ENCODE peak calls at places on chromosomes 5 and 9, in eight cellular contexts. One of them, this sample, is unnamed.

GRCh38 chr9:21833090-21833801 is 30.8 kb downstream of the MTAP start:
- DNase-seq in sigmoid colon: no peak
- DNase-seq in HepG2: no peak
- DNase-seq in transverse colon: no peak
- DNase-seq in endothelial cell of umbilical vein: no peak
- DNase-seq in HCT116: no peak
- DNase-seq in GM12891: no peak
- DNase-seq in spleen: peak; percentile 84
- DNase-seq in this sample: no peak

GRCh38 chr9:4228606-4229005 is 71.3 kb downstream of the GLIS3 start:
- DNase-seq in sigmoid colon: no peak
- DNase-seq in HepG2: no peak
- DNase-seq in transverse colon: no peak
- DNase-seq in endothelial cell of umbilical vein: peak; percentile 25
- DNase-seq in HCT116: no peak
- DNase-seq in GM12891: no peak
- DNase-seq in spleen: no peak
- DNase-seq in this sample: no peak

GRCh38 chr5:12323637-12324229 is 419.5 kb upstream of the CTNND2 start:
- DNase-seq in sigmoid colon: no peak
- DNase-seq in HepG2: no peak
- DNase-seq in transverse colon: no peak
- DNase-seq in endothelial cell of umbilical vein: no peak
- DNase-seq in HCT116: no peak
- DNase-seq in GM12891: no peak
- DNase-seq in spleen: no peak
- DNase-seq in this sample: no peak

GRCh38 chr9:127905788-127906191 is 6.4 kb upstream of the ST6GALNAC6 start:
- DNase-seq in sigmoid colon: no peak
- DNase-seq in HepG2: no peak
- DNase-seq in transverse colon: peak; percentile 63
- DNase-seq in endothelial cell of umbilical vein: no peak
- DNase-seq in HCT116: no peak
- DNase-seq in GM12891: no peak
- DNase-seq in spleen: peak; percentile 90
- DNase-seq in this sample: no peak

GRCh38 chr5:10724799-10725507 is 36.1 kb downstream of the DAP start:
- DNase-seq in sigmoid colon: peak; percentile 76
- DNase-seq in HepG2: peak; percentile 76
- DNase-seq in transverse colon: peak; percentile 26
- DNase-seq in endothelial cell of umbilical vein: peak; percentile 97
- DNase-seq in HCT116: peak; percentile 75
- DNase-seq in GM12891: no peak
- DNase-seq in spleen: no peak
- DNase-seq in this sample: no peak

GRCh38 chr9:20701058-20701457 is 17.0 kb downstream of the FOCAD start:
- DNase-seq in sigmoid colon: no peak
- DNase-seq in HepG2: no peak
- DNase-seq in transverse colon: no peak
- DNase-seq in endothelial cell of umbilical vein: peak; percentile 94
- DNase-seq in HCT116: no peak
- DNase-seq in GM12891: no peak
- DNase-seq in spleen: no peak
- DNase-seq in this sample: no peak

GRCh38 chr5:90932052-90932699 is 373.6 kb downstream of the ADGRV1 start:
- DNase-seq in sigmoid colon: peak; percentile 75
- DNase-seq in HepG2: peak; percentile 48
- DNase-seq in transverse colon: peak; percentile 47
- DNase-seq in endothelial cell of umbilical vein: peak; percentile 93
- DNase-seq in HCT116: peak; percentile 44
- DNase-seq in GM12891: peak; percentile 21
- DNase-seq in spleen: no peak
- DNase-seq in this sample: no peak

GRCh38 chr5:174533771-174534221 is 190.6 kb upstream of the MSX2 start:
- DNase-seq in sigmoid colon: no peak
- DNase-seq in HepG2: no peak
- DNase-seq in transverse colon: no peak
- DNase-seq in endothelial cell of umbilical vein: no peak
- DNase-seq in HCT116: peak; percentile 70
- DNase-seq in GM12891: no peak
- DNase-seq in spleen: no peak
- DNase-seq in this sample: no peak

GRCh38 chr5:89301572-89302025 is 418.6 kb upstream of the MEF2C start:
- DNase-seq in sigmoid colon: no peak
- DNase-seq in HepG2: no peak
- DNase-seq in transverse colon: peak; percentile 9
- DNase-seq in endothelial cell of umbilical vein: no peak
- DNase-seq in HCT116: no peak
- DNase-seq in GM12891: no peak
- DNase-seq in spleen: no peak
- DNase-seq in this sample: no peak

GRCh38 chr5:89300426-89300970 is 417.5 kb upstream of the MEF2C start:
- DNase-seq in sigmoid colon: no peak
- DNase-seq in HepG2: no peak
- DNase-seq in transverse colon: no peak
- DNase-seq in endothelial cell of umbilical vein: no peak
- DNase-seq in HCT116: no peak
- DNase-seq in GM12891: no peak
- DNase-seq in spleen: no peak
- DNase-seq in this sample: no peak

GRCh38 chr5:89302102-89302891 is 419.3 kb upstream of the MEF2C start:
- DNase-seq in sigmoid colon: no peak
- DNase-seq in HepG2: no peak
- DNase-seq in transverse colon: no peak
- DNase-seq in endothelial cell of umbilical vein: no peak
- DNase-seq in HCT116: no peak
- DNase-seq in GM12891: no peak
- DNase-seq in spleen: no peak
- DNase-seq in this sample: no peak

GRCh38 chr5:89299998-89300397 is 417.0 kb upstream of the MEF2C start:
- DNase-seq in sigmoid colon: no peak
- DNase-seq in HepG2: no peak
- DNase-seq in transverse colon: no peak
- DNase-seq in endothelial cell of umbilical vein: no peak
- DNase-seq in HCT116: no peak
- DNase-seq in GM12891: no peak
- DNase-seq in spleen: no peak
- DNase-seq in this sample: no peak

DNA sequence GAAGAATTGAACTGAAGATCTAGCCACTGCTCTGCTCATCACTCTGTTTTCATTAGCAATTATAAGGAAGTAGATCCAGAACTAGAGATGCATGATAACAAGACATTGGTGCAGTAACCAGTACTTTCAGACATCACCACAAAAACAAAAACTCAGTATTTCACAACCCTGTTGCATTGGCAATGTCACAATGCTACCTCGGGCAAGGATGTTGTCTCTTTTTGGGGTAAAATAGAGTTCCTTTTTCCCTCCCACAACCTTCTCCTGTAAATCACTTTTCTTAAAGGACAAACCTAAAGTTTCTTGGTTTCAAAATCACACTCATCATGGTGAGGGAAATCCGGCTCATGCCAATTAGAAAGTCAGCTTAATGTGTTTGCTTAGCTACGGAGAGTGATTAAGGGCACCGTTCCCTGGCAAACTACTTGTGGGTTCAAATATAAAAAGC is 420.1 kb upstream of the MEF2C start:
- DNase-seq in sigmoid colon: no peak
- DNase-seq in HepG2: no peak
- DNase-seq in transverse colon: no peak
- DNase-seq in endothelial cell of umbilical vein: no peak
- DNase-seq in HCT116: no peak
- DNase-seq in GM12891: no peak
- DNase-seq in spleen: no peak
- DNase-seq in this sample: no peak
- TF ChIP-seq POLR2AphosphoS5 in sigmoid colon: no peak
- TF ChIP-seq POLR2AphosphoS5 in HepG2: no peak
- TF ChIP-seq POLR2AphosphoS5 in transverse colon: no peak
- TF ChIP-seq POLR2AphosphoS5 in endothelial cell of umbilical vein: no peak
- TF ChIP-seq POLR2AphosphoS5 in HCT116: no peak
- TF ChIP-seq POLR2AphosphoS5 in GM12891: no peak
- TF ChIP-seq POLR2AphosphoS5 in spleen: no peak
- TF ChIP-seq POLR2AphosphoS5 in this sample: no peak

GRCh38 chr9:133238851-133239532 is 29.9 kb upstream of the OBP2B start:
- DNase-seq in sigmoid colon: no peak
- DNase-seq in HepG2: peak; percentile 56
- DNase-seq in transverse colon: peak; percentile 87
- DNase-seq in endothelial cell of umbilical vein: peak; percentile 51
- DNase-seq in HCT116: peak; percentile 88
- DNase-seq in GM12891: peak; percentile 76
- DNase-seq in spleen: peak; percentile 86
- DNase-seq in this sample: no peak

GRCh38 chr9:133239533-133240090 is 30.6 kb upstream of the OBP2B start:
- DNase-seq in sigmoid colon: no peak
- DNase-seq in HepG2: no peak
- DNase-seq in transverse colon: peak; percentile 34
- DNase-seq in endothelial cell of umbilical vein: no peak
- DNase-seq in HCT116: no peak
- DNase-seq in GM12891: no peak
- DNase-seq in spleen: no peak
- DNase-seq in this sample: no peak

GRCh38 chr9:133237271-133237731 is 28.3 kb upstream of the OBP2B start:
- DNase-seq in sigmoid colon: peak; percentile 52
- DNase-seq in HepG2: no peak
- DNase-seq in transverse colon: no peak
- DNase-seq in endothelial cell of umbilical vein: peak; percentile 57
- DNase-seq in HCT116: no peak
- DNase-seq in GM12891: no peak
- DNase-seq in spleen: peak; percentile 51
- DNase-seq in this sample: peak; percentile 50

GRCh38 chr9:133236291-133237071 is 27.4 kb upstream of the OBP2B start:
- DNase-seq in sigmoid colon: peak; percentile 69
- DNase-seq in HepG2: no peak
- DNase-seq in transverse colon: no peak
- DNase-seq in endothelial cell of umbilical vein: no peak
- DNase-seq in HCT116: no peak
- DNase-seq in GM12891: no peak
- DNase-seq in spleen: peak; percentile 73
- DNase-seq in this sample: peak; percentile 48

DNA sequence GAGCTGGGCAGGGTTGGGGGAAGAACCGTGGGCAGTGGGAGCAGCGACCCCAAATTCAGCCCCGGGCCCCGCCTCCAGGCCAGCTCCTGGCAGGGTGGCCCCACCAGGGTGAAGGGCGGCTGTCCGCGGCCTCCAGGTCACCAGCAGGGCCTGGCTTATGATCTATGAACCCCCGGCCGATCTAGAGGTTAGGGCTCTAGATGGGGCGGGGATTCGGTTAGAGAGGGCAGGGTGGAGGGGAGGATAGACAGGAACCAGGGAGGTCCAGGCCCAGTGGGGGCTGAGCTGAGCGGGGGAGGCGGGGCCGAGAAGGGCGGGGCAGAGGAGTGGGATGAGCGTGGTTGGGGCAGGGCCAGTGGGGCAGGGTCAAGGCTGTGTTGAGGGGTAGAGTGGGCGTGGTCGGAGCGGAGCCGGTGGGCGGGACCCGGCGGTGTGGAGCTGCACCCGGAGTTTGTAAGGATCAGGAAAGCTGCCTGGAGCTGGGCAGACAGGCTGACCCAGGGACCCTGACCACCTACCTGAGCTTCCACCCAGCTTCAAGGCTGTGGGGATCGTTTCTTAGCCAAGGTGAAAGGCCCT is 29.3 kb upstream of the OBP2B start:
- DNase-seq in sigmoid colon: peak; percentile 89
- DNase-seq in HepG2: peak; percentile 72
- DNase-seq in transverse colon: peak; percentile 94
- DNase-seq in endothelial cell of umbilical vein: peak; percentile 47
- DNase-seq in HCT116: peak; percentile 67
- DNase-seq in GM12891: peak; percentile 50
- DNase-seq in spleen: peak; percentile 83
- DNase-seq in this sample: peak; percentile 71
- TF ChIP-seq POLR2A in sigmoid colon: no peak
- TF ChIP-seq POLR2A in HepG2: no peak
- TF ChIP-seq POLR2A in transverse colon: no peak
- TF ChIP-seq POLR2A in endothelial cell of umbilical vein: no peak
- TF ChIP-seq POLR2A in HCT116: no peak
- TF ChIP-seq POLR2A in GM12891: no peak
- TF ChIP-seq POLR2A in spleen: no peak
- TF ChIP-seq POLR2A in this sample: no peak

GRCh38 chr5:143205386-143205785 is 198.1 kb downstream of the NR3C1 start:
- DNase-seq in sigmoid colon: no peak
- DNase-seq in HepG2: no peak
- DNase-seq in transverse colon: no peak
- DNase-seq in endothelial cell of umbilical vein: peak; percentile 81
- DNase-seq in HCT116: no peak
- DNase-seq in GM12891: no peak
- DNase-seq in spleen: no peak
- DNase-seq in this sample: no peak

GRCh38 chr5:143207058-143207457 is 196.4 kb downstream of the NR3C1 start:
- DNase-seq in sigmoid colon: no peak
- DNase-seq in HepG2: no peak
- DNase-seq in transverse colon: no peak
- DNase-seq in endothelial cell of umbilical vein: no peak
- DNase-seq in HCT116: no peak
- DNase-seq in GM12891: no peak
- DNase-seq in spleen: no peak
- DNase-seq in this sample: no peak

GRCh38 chr5:143205879-143206193 is 197.7 kb downstream of the NR3C1 start:
- DNase-seq in sigmoid colon: no peak
- DNase-seq in HepG2: no peak
- DNase-seq in transverse colon: no peak
- DNase-seq in endothelial cell of umbilical vein: no peak
- DNase-seq in HCT116: no peak
- DNase-seq in GM12891: no peak
- DNase-seq in spleen: no peak
- DNase-seq in this sample: no peak

GRCh38 chr5:143206194-143207053 is 197.1 kb downstream of the NR3C1 start:
- DNase-seq in sigmoid colon: no peak
- DNase-seq in HepG2: no peak
- DNase-seq in transverse colon: no peak
- DNase-seq in endothelial cell of umbilical vein: no peak
- DNase-seq in HCT116: no peak
- DNase-seq in GM12891: no peak
- DNase-seq in spleen: no peak
- DNase-seq in this sample: no peak

DNA sequence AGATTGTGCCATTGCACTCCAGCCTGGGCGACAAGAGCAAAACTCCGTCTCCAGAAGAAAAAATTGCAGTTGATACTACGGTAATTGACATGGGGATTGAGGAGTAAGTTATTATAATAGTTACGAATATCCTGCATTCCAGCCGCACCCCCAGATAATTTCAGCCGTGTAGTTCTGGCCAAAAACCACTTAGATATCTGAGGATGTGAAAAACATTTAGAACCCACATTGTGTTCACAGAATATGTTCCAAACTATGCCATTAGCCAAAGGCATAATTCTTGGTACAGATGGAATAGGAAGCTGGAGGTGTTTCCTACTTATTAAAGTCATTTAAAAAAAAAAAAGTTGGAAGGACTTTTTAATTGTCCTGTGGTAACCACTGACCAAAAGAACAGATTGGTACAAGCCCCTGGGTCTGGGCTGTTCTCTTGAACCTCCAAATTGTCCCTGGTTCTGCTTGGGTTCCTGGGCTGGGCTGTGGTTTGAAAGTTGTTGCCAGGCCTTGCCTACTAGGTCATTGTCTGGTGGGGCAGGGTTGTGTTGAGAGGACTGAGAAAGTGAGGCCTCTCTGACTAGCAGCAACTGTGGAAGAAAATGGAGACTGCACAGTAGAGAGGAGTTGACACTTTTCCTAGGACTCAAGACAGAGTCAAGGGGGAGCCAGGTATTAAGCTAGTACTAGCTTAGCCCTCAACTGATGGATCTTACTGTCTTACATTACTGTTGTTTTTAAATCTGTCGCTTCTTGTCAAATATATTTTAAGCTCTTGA is 198.8 kb downstream of the NR3C1 start:
- DNase-seq in sigmoid colon: no peak
- DNase-seq in HepG2: no peak
- DNase-seq in transverse colon: no peak
- DNase-seq in endothelial cell of umbilical vein: no peak
- DNase-seq in HCT116: no peak
- DNase-seq in GM12891: no peak
- DNase-seq in spleen: no peak
- DNase-seq in this sample: no peak
- TF ChIP-seq POLR2AphosphoS5 in sigmoid colon: no peak
- TF ChIP-seq POLR2AphosphoS5 in HepG2: no peak
- TF ChIP-seq POLR2AphosphoS5 in transverse colon: no peak
- TF ChIP-seq POLR2AphosphoS5 in endothelial cell of umbilical vein: no peak
- TF ChIP-seq POLR2AphosphoS5 in HCT116: no peak
- TF ChIP-seq POLR2AphosphoS5 in GM12891: no peak
- TF ChIP-seq POLR2AphosphoS5 in spleen: no peak
- TF ChIP-seq POLR2AphosphoS5 in this sample: no peak

DNA sequence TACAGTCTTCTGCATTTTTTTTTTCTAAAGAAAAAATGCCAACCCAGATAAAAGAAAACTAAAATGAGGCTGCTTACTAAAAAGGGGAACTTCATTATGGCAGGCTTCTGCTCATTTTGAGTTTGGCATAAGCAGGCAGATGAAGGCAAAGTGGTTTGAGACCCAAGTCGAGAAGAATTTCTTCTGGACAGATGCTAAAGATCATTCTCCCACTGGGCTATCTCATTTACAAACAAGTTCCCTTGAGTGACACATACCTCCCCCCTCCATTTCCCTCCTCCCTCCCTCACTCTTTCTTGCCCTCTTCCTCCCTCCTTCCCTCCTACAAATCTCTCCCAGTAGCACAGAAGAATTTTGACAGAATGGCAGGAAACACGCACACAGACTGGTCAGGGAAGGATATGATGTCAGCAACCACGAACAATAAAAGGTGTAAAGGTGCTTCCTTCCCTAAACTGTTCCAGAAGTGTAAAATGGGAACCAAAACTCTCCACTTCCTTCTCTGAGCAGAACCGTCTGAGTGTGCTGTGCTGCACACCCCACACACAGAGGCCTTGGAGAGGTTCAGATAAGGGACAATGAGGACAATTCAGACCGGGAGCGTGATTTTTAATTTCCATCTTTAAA is 55.9 kb downstream of the MEF2C start:
- DNase-seq in sigmoid colon: peak; percentile 64
- DNase-seq in HepG2: no peak
- DNase-seq in transverse colon: peak; percentile 33
- DNase-seq in endothelial cell of umbilical vein: peak; percentile 99
- DNase-seq in HCT116: peak; percentile 47
- DNase-seq in GM12891: no peak
- DNase-seq in spleen: peak; percentile 79
- DNase-seq in this sample: no peak
- TF ChIP-seq POLR2A in sigmoid colon: no peak
- TF ChIP-seq POLR2A in HepG2: no peak
- TF ChIP-seq POLR2A in transverse colon: peak; percentile 31
- TF ChIP-seq POLR2A in endothelial cell of umbilical vein: peak; percentile 73
- TF ChIP-seq POLR2A in HCT116: no peak
- TF ChIP-seq POLR2A in GM12891: no peak
- TF ChIP-seq POLR2A in spleen: peak; percentile 71
- TF ChIP-seq POLR2A in this sample: no peak

This sample was measured in breast epithelium.